ENCODE peak calls at places on chromosome X, in eight cellular contexts. One of them, this sample, is unnamed.

GRCh38 chrX:10095698-10096432 is 60.9 kb upstream of the CLCN4 start:
- ATAC-seq in mucosa of descending colon: no peak
- ATAC-seq in left colon: no peak
- ATAC-seq in stimulated activated naive B cell treated with anti-CD40 and anti-IgM and Interleukin-4, amounts not matched to agents 10 μg/mL and 1 μg/mL and 100 μg/mL, for 72 hours: peak
- ATAC-seq in natural killer cell: no peak
- ATAC-seq in stimulated activated naive CD8-positive, alpha-beta T cell treated with anti-CD3 and anti-CD28 coated beads, Interleukin-15, Interleukin-2, amounts not matched to agents 100 U/mL and 50 U/mL, for 24 hours: peak
- ATAC-seq in activated CD8-positive, alpha-beta T cell treated with anti-CD3 and anti-CD28 coated beads, Interleukin-2, amount 10 ng/mL, durations not matched to agents 7 days and 5 days: no peak
- ATAC-seq in gastroesophageal sphincter: no peak
- ATAC-seq in this sample: peak

GRCh38 chrX:150409964-150410363 is 46.8 kb downstream of the MAMLD1 start:
- ATAC-seq in mucosa of descending colon: no peak
- ATAC-seq in left colon: peak
- ATAC-seq in stimulated activated naive B cell treated with anti-CD40 and anti-IgM and Interleukin-4, amounts not matched to agents 10 μg/mL and 1 μg/mL and 100 μg/mL, for 72 hours: no peak
- ATAC-seq in natural killer cell: no peak
- ATAC-seq in stimulated activated naive CD8-positive, alpha-beta T cell treated with anti-CD3 and anti-CD28 coated beads, Interleukin-15, Interleukin-2, amounts not matched to agents 100 U/mL and 50 U/mL, for 24 hours: no peak
- ATAC-seq in activated CD8-positive, alpha-beta T cell treated with anti-CD3 and anti-CD28 coated beads, Interleukin-2, amount 10 ng/mL, durations not matched to agents 7 days and 5 days: no peak
- ATAC-seq in gastroesophageal sphincter: no peak
- ATAC-seq in this sample: no peak

GRCh38 chrX:100659431-100660137 is 15.6 kb downstream of the SRPX2 start:
- ATAC-seq in mucosa of descending colon: peak
- ATAC-seq in left colon: peak
- ATAC-seq in stimulated activated naive B cell treated with anti-CD40 and anti-IgM and Interleukin-4, amounts not matched to agents 10 μg/mL and 1 μg/mL and 100 μg/mL, for 72 hours: no peak
- ATAC-seq in natural killer cell: no peak
- ATAC-seq in stimulated activated naive CD8-positive, alpha-beta T cell treated with anti-CD3 and anti-CD28 coated beads, Interleukin-15, Interleukin-2, amounts not matched to agents 100 U/mL and 50 U/mL, for 24 hours: no peak
- ATAC-seq in activated CD8-positive, alpha-beta T cell treated with anti-CD3 and anti-CD28 coated beads, Interleukin-2, amount 10 ng/mL, durations not matched to agents 7 days and 5 days: no peak
- ATAC-seq in gastroesophageal sphincter: no peak
- ATAC-seq in this sample: no peak

GRCh38 chrX:150269613-150270254 is 93.4 kb upstream of the MAMLD1 start:
- ATAC-seq in mucosa of descending colon: peak
- ATAC-seq in left colon: peak
- ATAC-seq in stimulated activated naive B cell treated with anti-CD40 and anti-IgM and Interleukin-4, amounts not matched to agents 10 μg/mL and 1 μg/mL and 100 μg/mL, for 72 hours: no peak
- ATAC-seq in natural killer cell: no peak
- ATAC-seq in stimulated activated naive CD8-positive, alpha-beta T cell treated with anti-CD3 and anti-CD28 coated beads, Interleukin-15, Interleukin-2, amounts not matched to agents 100 U/mL and 50 U/mL, for 24 hours: no peak
- ATAC-seq in activated CD8-positive, alpha-beta T cell treated with anti-CD3 and anti-CD28 coated beads, Interleukin-2, amount 10 ng/mL, durations not matched to agents 7 days and 5 days: no peak
- ATAC-seq in gastroesophageal sphincter: no peak
- ATAC-seq in this sample: no peak

GRCh38 chrX:96918864-96919263 is 35.2 kb downstream of the RPA4 start:
- ATAC-seq in mucosa of descending colon: no peak
- ATAC-seq in left colon: no peak
- ATAC-seq in stimulated activated naive B cell treated with anti-CD40 and anti-IgM and Interleukin-4, amounts not matched to agents 10 μg/mL and 1 μg/mL and 100 μg/mL, for 72 hours: no peak
- ATAC-seq in natural killer cell: no peak
- ATAC-seq in stimulated activated naive CD8-positive, alpha-beta T cell treated with anti-CD3 and anti-CD28 coated beads, Interleukin-15, Interleukin-2, amounts not matched to agents 100 U/mL and 50 U/mL, for 24 hours: no peak
- ATAC-seq in activated CD8-positive, alpha-beta T cell treated with anti-CD3 and anti-CD28 coated beads, Interleukin-2, amount 10 ng/mL, durations not matched to agents 7 days and 5 days: no peak
- ATAC-seq in gastroesophageal sphincter: no peak
- ATAC-seq in this sample: no peak

GRCh38 chrX:20952180-20952579 is 422.0 kb upstream of the CNKSR2 start:
- ATAC-seq in mucosa of descending colon: no peak
- ATAC-seq in left colon: no peak
- ATAC-seq in stimulated activated naive B cell treated with anti-CD40 and anti-IgM and Interleukin-4, amounts not matched to agents 10 μg/mL and 1 μg/mL and 100 μg/mL, for 72 hours: no peak
- ATAC-seq in natural killer cell: no peak
- ATAC-seq in stimulated activated naive CD8-positive, alpha-beta T cell treated with anti-CD3 and anti-CD28 coated beads, Interleukin-15, Interleukin-2, amounts not matched to agents 100 U/mL and 50 U/mL, for 24 hours: no peak
- ATAC-seq in activated CD8-positive, alpha-beta T cell treated with anti-CD3 and anti-CD28 coated beads, Interleukin-2, amount 10 ng/mL, durations not matched to agents 7 days and 5 days: no peak
- ATAC-seq in gastroesophageal sphincter: no peak
- ATAC-seq in this sample: no peak

GRCh38 chrX:11435568-11435967 is 142.4 kb downstream of the AMELX start:
- ATAC-seq in mucosa of descending colon: no peak
- ATAC-seq in left colon: no peak
- ATAC-seq in stimulated activated naive B cell treated with anti-CD40 and anti-IgM and Interleukin-4, amounts not matched to agents 10 μg/mL and 1 μg/mL and 100 μg/mL, for 72 hours: no peak
- ATAC-seq in natural killer cell: no peak
- ATAC-seq in stimulated activated naive CD8-positive, alpha-beta T cell treated with anti-CD3 and anti-CD28 coated beads, Interleukin-15, Interleukin-2, amounts not matched to agents 100 U/mL and 50 U/mL, for 24 hours: no peak
- ATAC-seq in activated CD8-positive, alpha-beta T cell treated with anti-CD3 and anti-CD28 coated beads, Interleukin-2, amount 10 ng/mL, durations not matched to agents 7 days and 5 days: no peak
- ATAC-seq in gastroesophageal sphincter: no peak
- ATAC-seq in this sample: no peak

GRCh38 chrX:122625239-122625638 is 558.8 kb upstream of the GRIA3 start:
- ATAC-seq in mucosa of descending colon: no peak
- ATAC-seq in left colon: no peak
- ATAC-seq in stimulated activated naive B cell treated with anti-CD40 and anti-IgM and Interleukin-4, amounts not matched to agents 10 μg/mL and 1 μg/mL and 100 μg/mL, for 72 hours: no peak
- ATAC-seq in natural killer cell: no peak
- ATAC-seq in stimulated activated naive CD8-positive, alpha-beta T cell treated with anti-CD3 and anti-CD28 coated beads, Interleukin-15, Interleukin-2, amounts not matched to agents 100 U/mL and 50 U/mL, for 24 hours: no peak
- ATAC-seq in activated CD8-positive, alpha-beta T cell treated with anti-CD3 and anti-CD28 coated beads, Interleukin-2, amount 10 ng/mL, durations not matched to agents 7 days and 5 days: no peak
- ATAC-seq in gastroesophageal sphincter: no peak
- ATAC-seq in this sample: no peak

GRCh38 chrX:115561605-115562491 is 874 bp downstream of the PLS3 start:
- ATAC-seq in mucosa of descending colon: peak
- ATAC-seq in left colon: peak
- ATAC-seq in stimulated activated naive B cell treated with anti-CD40 and anti-IgM and Interleukin-4, amounts not matched to agents 10 μg/mL and 1 μg/mL and 100 μg/mL, for 72 hours: peak
- ATAC-seq in natural killer cell: peak
- ATAC-seq in stimulated activated naive CD8-positive, alpha-beta T cell treated with anti-CD3 and anti-CD28 coated beads, Interleukin-15, Interleukin-2, amounts not matched to agents 100 U/mL and 50 U/mL, for 24 hours: no peak
- ATAC-seq in activated CD8-positive, alpha-beta T cell treated with anti-CD3 and anti-CD28 coated beads, Interleukin-2, amount 10 ng/mL, durations not matched to agents 7 days and 5 days: peak
- ATAC-seq in gastroesophageal sphincter: peak
- ATAC-seq in this sample: no peak

GRCh38 chrX:71652405-71652804 is 14.9 kb upstream of the LOC101059915 start:
- ATAC-seq in mucosa of descending colon: peak
- ATAC-seq in left colon: peak
- ATAC-seq in stimulated activated naive B cell treated with anti-CD40 and anti-IgM and Interleukin-4, amounts not matched to agents 10 μg/mL and 1 μg/mL and 100 μg/mL, for 72 hours: peak
- ATAC-seq in natural killer cell: peak
- ATAC-seq in stimulated activated naive CD8-positive, alpha-beta T cell treated with anti-CD3 and anti-CD28 coated beads, Interleukin-15, Interleukin-2, amounts not matched to agents 100 U/mL and 50 U/mL, for 24 hours: peak
- ATAC-seq in activated CD8-positive, alpha-beta T cell treated with anti-CD3 and anti-CD28 coated beads, Interleukin-2, amount 10 ng/mL, durations not matched to agents 7 days and 5 days: peak
- ATAC-seq in gastroesophageal sphincter: no peak
- ATAC-seq in this sample: peak